ENCODE peak calls at places on chromosomes 7 and 10, in six cellular contexts. One of them, this sample, is unnamed.

GRCh38 chr10:36344240-36344639 is 702.1 kb upstream of the FZD8 start:
- DNase-seq in stimulated activated CD4-positive, alpha-beta T cell treated with anti-CD3 and anti-CD28 coated beads, TNF-alpha, amount 100 ng/mL, for 24 hours: no peak
- DNase-seq in AG08395: peak; percentile 24
- DNase-seq in cardiac fibroblast: no peak
- DNase-seq in esophagus squamous epithelium: no peak
- DNase-seq in nucleus accumbens: no peak
- DNase-seq in this sample: no peak

GRCh38 chr10:129967579-129968019 is 3.5 kb upstream of the EBF3 start:
- DNase-seq in nucleus accumbens: no peak
- DNase-seq in cardiac fibroblast: no peak
- DNase-seq in esophagus squamous epithelium: no peak
- DNase-seq in AG08395: no peak
- DNase-seq in stimulated activated CD4-positive, alpha-beta T cell treated with anti-CD3 and anti-CD28 coated beads, TNF-alpha, amount 100 ng/mL, for 24 hours: no peak
- DNase-seq in this sample: no peak

GRCh38 chr7:111107989-111108388 is 17.1 kb downstream of the LRRN3 start:
- DNase-seq in AG08395: no peak
- DNase-seq in stimulated activated CD4-positive, alpha-beta T cell treated with anti-CD3 and anti-CD28 coated beads, TNF-alpha, amount 100 ng/mL, for 24 hours: no peak
- DNase-seq in esophagus squamous epithelium: no peak
- DNase-seq in cardiac fibroblast: no peak
- DNase-seq in nucleus accumbens: no peak
- DNase-seq in this sample: no peak

GRCh38 chr7:34454381-34454780 is 203.6 kb upstream of the NPSR1 start:
- DNase-seq in stimulated activated CD4-positive, alpha-beta T cell treated with anti-CD3 and anti-CD28 coated beads, TNF-alpha, amount 100 ng/mL, for 24 hours: no peak
- DNase-seq in nucleus accumbens: no peak
- DNase-seq in cardiac fibroblast: no peak
- DNase-seq in esophagus squamous epithelium: no peak
- DNase-seq in AG08395: no peak
- DNase-seq in this sample: no peak

GRCh38 chr10:126253613-126254002 is 134.7 kb downstream of the ADAM12 start:
- DNase-seq in cardiac fibroblast: no peak
- DNase-seq in nucleus accumbens: no peak
- DNase-seq in AG08395: no peak
- DNase-seq in esophagus squamous epithelium: no peak
- DNase-seq in stimulated activated CD4-positive, alpha-beta T cell treated with anti-CD3 and anti-CD28 coated beads, TNF-alpha, amount 100 ng/mL, for 24 hours: no peak
- DNase-seq in this sample: no peak

GRCh38 chr10:60594476-60595051 is 183.7 kb upstream of the CDK1 start:
- DNase-seq in cardiac fibroblast: no peak
- DNase-seq in stimulated activated CD4-positive, alpha-beta T cell treated with anti-CD3 and anti-CD28 coated beads, TNF-alpha, amount 100 ng/mL, for 24 hours: no peak
- DNase-seq in esophagus squamous epithelium: no peak
- DNase-seq in AG08395: no peak
- DNase-seq in nucleus accumbens: no peak
- DNase-seq in this sample: no peak

GRCh38 chr7:138070908-138071307 is 5.4 kb upstream of the AKR1D1 start:
- DNase-seq in nucleus accumbens: no peak
- DNase-seq in cardiac fibroblast: no peak
- DNase-seq in esophagus squamous epithelium: no peak
- DNase-seq in stimulated activated CD4-positive, alpha-beta T cell treated with anti-CD3 and anti-CD28 coated beads, TNF-alpha, amount 100 ng/mL, for 24 hours: no peak
- DNase-seq in AG08395: no peak
- DNase-seq in this sample: no peak

GRCh38 chr10:81116201-81116600 is 578.5 kb downstream of the SH2D4B start:
- DNase-seq in esophagus squamous epithelium: no peak
- DNase-seq in nucleus accumbens: no peak
- DNase-seq in cardiac fibroblast: no peak
- DNase-seq in stimulated activated CD4-positive, alpha-beta T cell treated with anti-CD3 and anti-CD28 coated beads, TNF-alpha, amount 100 ng/mL, for 24 hours: no peak
- DNase-seq in AG08395: no peak
- DNase-seq in this sample: no peak

GRCh38 chr7:121605297-121605640 is 209.2 kb upstream of the FAM3C start:
- DNase-seq in AG08395: no peak
- DNase-seq in cardiac fibroblast: peak; percentile 48
- DNase-seq in esophagus squamous epithelium: no peak
- DNase-seq in stimulated activated CD4-positive, alpha-beta T cell treated with anti-CD3 and anti-CD28 coated beads, TNF-alpha, amount 100 ng/mL, for 24 hours: no peak
- DNase-seq in nucleus accumbens: no peak
- DNase-seq in this sample: no peak

GRCh38 chr7:1169409-1170368 is 9.7 kb upstream of the ZFAND2A start:
- DNase-seq in AG08395: peak; percentile 72
- DNase-seq in cardiac fibroblast: peak; percentile 74
- DNase-seq in nucleus accumbens: no peak
- DNase-seq in stimulated activated CD4-positive, alpha-beta T cell treated with anti-CD3 and anti-CD28 coated beads, TNF-alpha, amount 100 ng/mL, for 24 hours: peak; percentile 56
- DNase-seq in esophagus squamous epithelium: no peak
- DNase-seq in this sample: peak; percentile 5

GRCh38 chr7:127863082-127863481 is 168.2 kb downstream of the LRRC4 start:
- DNase-seq in esophagus squamous epithelium: no peak
- DNase-seq in nucleus accumbens: no peak
- DNase-seq in AG08395: no peak
- DNase-seq in stimulated activated CD4-positive, alpha-beta T cell treated with anti-CD3 and anti-CD28 coated beads, TNF-alpha, amount 100 ng/mL, for 24 hours: no peak
- DNase-seq in cardiac fibroblast: no peak
- DNase-seq in this sample: no peak

GRCh38 chr10:124745678-124746077 is 1.5 kb upstream of the FAM53B start:
- DNase-seq in esophagus squamous epithelium: no peak
- DNase-seq in cardiac fibroblast: peak; percentile 77
- DNase-seq in AG08395: peak; percentile 51
- DNase-seq in nucleus accumbens: no peak
- DNase-seq in stimulated activated CD4-positive, alpha-beta T cell treated with anti-CD3 and anti-CD28 coated beads, TNF-alpha, amount 100 ng/mL, for 24 hours: no peak
- DNase-seq in this sample: peak; percentile 57

GRCh38 chr7:2175514-2175913 is 57.2 kb downstream of the MAD1L1 start:
- DNase-seq in nucleus accumbens: no peak
- DNase-seq in cardiac fibroblast: peak; percentile 97
- DNase-seq in stimulated activated CD4-positive, alpha-beta T cell treated with anti-CD3 and anti-CD28 coated beads, TNF-alpha, amount 100 ng/mL, for 24 hours: no peak
- DNase-seq in esophagus squamous epithelium: no peak
- DNase-seq in AG08395: peak; percentile 97
- DNase-seq in this sample: no peak

GRCh38 chr7:120725376-120726039 is 132.4 kb downstream of the TSPAN12 start:
- DNase-seq in nucleus accumbens: no peak
- DNase-seq in cardiac fibroblast: peak; percentile 67
- DNase-seq in stimulated activated CD4-positive, alpha-beta T cell treated with anti-CD3 and anti-CD28 coated beads, TNF-alpha, amount 100 ng/mL, for 24 hours: no peak
- DNase-seq in esophagus squamous epithelium: no peak
- DNase-seq in AG08395: peak; percentile 17
- DNase-seq in this sample: peak; percentile 73

GRCh38 chr7:102837802-102838201 is 75.0 kb upstream of the LRRC17 start:
- DNase-seq in stimulated activated CD4-positive, alpha-beta T cell treated with anti-CD3 and anti-CD28 coated beads, TNF-alpha, amount 100 ng/mL, for 24 hours: no peak
- DNase-seq in esophagus squamous epithelium: no peak
- DNase-seq in nucleus accumbens: no peak
- DNase-seq in cardiac fibroblast: no peak
- DNase-seq in AG08395: no peak
- DNase-seq in this sample: no peak

GRCh38 chr7:128201067-128201689 is 39.9 kb upstream of the LEP start:
- DNase-seq in nucleus accumbens: no peak
- DNase-seq in AG08395: no peak
- DNase-seq in stimulated activated CD4-positive, alpha-beta T cell treated with anti-CD3 and anti-CD28 coated beads, TNF-alpha, amount 100 ng/mL, for 24 hours: no peak
- DNase-seq in cardiac fibroblast: no peak
- DNase-seq in esophagus squamous epithelium: no peak
- DNase-seq in this sample: no peak

GRCh38 chr7:38303866-38304265 is 30.4 kb upstream of the TARP start:
- DNase-seq in nucleus accumbens: no peak
- DNase-seq in cardiac fibroblast: no peak
- DNase-seq in AG08395: no peak
- DNase-seq in esophagus squamous epithelium: no peak
- DNase-seq in stimulated activated CD4-positive, alpha-beta T cell treated with anti-CD3 and anti-CD28 coated beads, TNF-alpha, amount 100 ng/mL, for 24 hours: no peak
- DNase-seq in this sample: no peak

GRCh38 chr10:47104101-47104707 is 193.0 kb downstream of the PTPN20 start:
- DNase-seq in nucleus accumbens: no peak
- DNase-seq in stimulated activated CD4-positive, alpha-beta T cell treated with anti-CD3 and anti-CD28 coated beads, TNF-alpha, amount 100 ng/mL, for 24 hours: no peak
- DNase-seq in cardiac fibroblast: peak; percentile 44
- DNase-seq in esophagus squamous epithelium: no peak
- DNase-seq in AG08395: no peak
- DNase-seq in this sample: no peak

GRCh38 chr10:128485701-128486235 is 359.5 kb upstream of the MKI67 start:
- DNase-seq in nucleus accumbens: no peak
- DNase-seq in esophagus squamous epithelium: no peak
- DNase-seq in AG08395: no peak
- DNase-seq in cardiac fibroblast: no peak
- DNase-seq in stimulated activated CD4-positive, alpha-beta T cell treated with anti-CD3 and anti-CD28 coated beads, TNF-alpha, amount 100 ng/mL, for 24 hours: no peak
- DNase-seq in this sample: no peak